ENCODE peak calls at places on chromosomes 12 and 14, in four cellular contexts. Z is HepG2, C is HCT116, V is H1. X is an unnamed sample.

GRCh38 chr12:55036326-55036725 is 16.6 kb downstream of the NEUROD4 start:
- DNase-seq in Z (no peak), V (no peak), C (no peak), X (no peak)

GRCh38 chr14:90681889-90682429 is 134.3 kb downstream of the TTC7B start:
- DNase-seq in V (no peak), Z (no peak), C (no peak), X (no peak)

GRCh38 chr12:24039113-24039525 is 89.6 kb upstream of the SOX5 start:
- DNase-seq in C (no peak), Z (peak), V (no peak), X (no peak)

GRCh38 chr14:28707814-28708213 is 58.8 kb upstream of the FOXG1 start:
- DNase-seq in C (no peak), Z (no peak), V (no peak), X (no peak)

GRCh38 chr12:122159879-122160278 is 14.1 kb downstream of the IL31 start:
- DNase-seq in V (no peak), Z (no peak), C (no peak), X (peak)

GRCh38 chr14:68873379-68873778 is 80.5 kb upstream of the ZFP36L1 start:
- DNase-seq in V (no peak), Z (no peak), C (no peak), X (no peak)

GRCh38 chr12:6667559-6668210 is 4.8 kb upstream of the ING4 start:
- DNase-seq in C (peak), Z (no peak), V (no peak), X (no peak)

GRCh38 chr12:64691227-64691792 is 67.9 kb downstream of the GNS start:
- DNase-seq in Z (no peak), V (no peak), C (no peak), X (no peak)

GRCh38 chr14:65846469-65846868 is 433.9 kb downstream of the FUT8 start:
- DNase-seq in Z (no peak), V (no peak), C (no peak), X (no peak)

GRCh38 chr12:11724888-11725310 is 75.4 kb downstream of the ETV6 start:
- DNase-seq in C (no peak), Z (no peak), V (no peak), X (no peak)

GRCh38 chr12:51362307-51362706 is 15.8 kb upstream of the CELA1 start:
- DNase-seq in C (no peak), V (no peak), Z (peak), X (no peak)

GRCh38 chr14:79783061-79783460 is 428.2 kb downstream of the DIO2 start:
- DNase-seq in V (no peak), Z (no peak), C (no peak), X (no peak)

GRCh38 chr14:72679106-72679505 is 214.8 kb downstream of the DPF3 start:
- DNase-seq in Z (no peak), V (no peak), C (no peak), X (no peak)

GRCh38 chr12:93740721-93741120 is 63.5 kb downstream of the CRADD start:
- DNase-seq in Z (no peak), C (no peak), V (no peak), X (no peak)

GRCh38 chr12:74782086-74782485 is 244.5 kb downstream of the ATXN7L3B start:
- DNase-seq in C (no peak), V (no peak), Z (no peak), X (no peak)

GRCh38 chr12:116975779-116976393 is 65.1 kb downstream of the FBXW8 start:
- DNase-seq in V (no peak), Z (no peak), C (no peak), X (no peak)

GRCh38 chr14:69904246-69904645 is 25.0 kb downstream of the SMOC1 start:
- DNase-seq in V (peak), C (no peak), Z (peak), X (no peak)
- TF ChIP-seq SRF in V (no peak), C (no peak), Z (no peak), X (no peak)

GRCh38 chr12:1642513-1642912 is 13.5 kb downstream of the WNT5B start:
- DNase-seq in V (no peak), Z (no peak), C (no peak), X (no peak)

GRCh38 chr12:1645819-1646218 is 16.8 kb downstream of the WNT5B start:
- DNase-seq in C (no peak), V (no peak), Z (no peak), X (no peak)

GRCh38 chr12:1644113-1644512 is 15.1 kb downstream of the WNT5B start:
- DNase-seq in Z (no peak), C (no peak), V (no peak), X (no peak)

GRCh38 chr12:1643056-1643455 is 14.0 kb downstream of the WNT5B start:
- DNase-seq in V (no peak), Z (no peak), C (no peak), X (no peak)

DNA sequence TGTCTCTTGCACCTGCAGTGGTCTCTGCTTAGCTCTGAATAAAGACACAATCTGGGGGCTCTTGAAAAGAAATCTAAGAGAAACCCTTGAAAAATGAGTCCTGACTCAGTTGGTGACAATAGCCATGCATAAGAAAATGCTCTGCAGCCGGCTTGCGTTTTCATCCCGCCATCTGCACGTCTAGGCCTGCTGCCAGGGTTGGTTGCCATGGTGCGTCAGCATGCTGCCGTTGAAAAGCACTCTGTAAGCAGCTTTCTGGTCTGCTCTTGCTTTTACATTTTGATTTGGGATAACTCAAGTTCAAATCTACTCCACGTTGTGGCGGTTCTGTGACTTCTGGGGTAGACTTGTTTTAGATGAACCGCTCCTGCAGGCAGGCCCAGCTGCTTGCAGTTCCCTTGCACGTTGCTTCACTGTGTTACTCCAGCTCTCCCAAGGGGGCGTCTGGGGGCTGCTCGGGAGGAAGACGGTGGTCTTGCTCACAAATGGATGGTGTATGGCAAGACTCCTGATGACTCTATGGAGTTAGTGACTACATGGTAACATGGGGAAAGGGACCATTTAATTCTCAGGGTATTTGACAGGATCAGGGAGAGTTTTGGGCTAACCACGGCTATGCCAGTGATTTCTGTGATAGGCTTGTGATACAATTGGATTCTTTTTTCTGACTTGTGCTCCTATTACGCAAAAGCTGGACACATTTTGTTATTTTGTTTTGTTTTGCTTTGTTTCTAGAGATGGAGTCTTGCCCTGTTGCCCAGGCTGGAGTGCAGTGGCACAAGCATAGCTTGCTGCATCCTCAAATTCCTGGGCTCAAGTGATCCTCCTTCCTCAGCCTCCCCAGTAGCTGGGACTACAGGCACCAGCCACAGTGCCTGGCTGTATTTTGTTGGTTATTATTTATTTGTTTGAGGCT is 15.8 kb downstream of the WNT5B start:
- DNase-seq in Z (no peak), C (no peak), V (no peak), X (no peak)
- TF ChIP-seq SRF in Z (no peak), C (no peak), V (no peak), X (no peak)

GRCh38 chr14:59630281-59630963 is 53.8 kb upstream of the CCDC175 start:
- DNase-seq in V (peak), Z (no peak), C (no peak), X (no peak)
- TF ChIP-seq SRF in V (no peak), Z (no peak), C (no peak), X (no peak)

DNA sequence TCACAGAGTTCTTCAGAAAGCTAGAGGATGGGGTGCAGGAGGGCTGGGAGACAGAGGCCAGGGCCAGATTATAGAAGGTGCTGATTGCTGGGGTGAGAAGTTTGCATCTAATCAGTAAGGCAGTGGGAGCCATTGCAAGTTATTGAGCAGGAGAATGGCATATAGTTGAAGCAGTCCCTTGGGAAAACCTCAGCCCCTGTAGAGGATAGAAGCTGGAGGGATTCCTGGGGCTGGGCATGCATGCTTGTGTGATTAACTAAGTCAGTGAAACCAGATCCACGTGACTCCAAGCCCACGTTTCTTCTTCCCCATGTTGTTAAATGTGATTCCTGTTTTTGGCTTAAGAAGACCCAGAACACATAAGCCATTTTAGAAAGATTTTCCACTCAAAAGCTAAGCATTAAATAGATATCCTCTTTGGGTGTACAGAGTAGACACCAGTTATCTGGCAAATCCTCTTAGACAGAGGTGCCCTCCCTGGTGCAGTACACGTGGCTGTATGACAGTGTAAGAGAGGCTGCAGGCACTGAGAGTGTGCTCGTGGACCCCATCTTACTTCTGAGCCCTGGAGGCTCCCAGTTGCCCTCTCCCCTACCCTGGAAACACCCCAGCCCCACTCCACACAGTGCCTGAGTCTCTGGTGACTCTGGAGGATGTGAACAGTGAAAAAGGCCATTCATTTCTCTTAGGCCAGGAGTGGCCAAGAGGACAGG is 3.2 kb downstream of the C14orf132 start:
- DNase-seq in C (no peak), Z (no peak), V (no peak), X (no peak)
- TF ChIP-seq SRF in C (no peak), Z (no peak), V (no peak), X (no peak)

GRCh38 chr12:79886917-79887519 is 47.9 kb downstream of the PPP1R12A start:
- DNase-seq in Z (peak), V (no peak), C (peak), X (peak)
- TF ChIP-seq SRF in Z (no peak), V (no peak), C (no peak), X (no peak)

GRCh38 chr12:58253663-58254062 is 312.3 kb downstream of the ATP23 start:
- DNase-seq in V (no peak), C (no peak), Z (no peak), X (no peak)
- TF ChIP-seq SRF in V (no peak), C (no peak), Z (no peak), X (no peak)

GRCh38 chr14:54652188-54652889 is 85.4 kb downstream of the SAMD4A start:
- DNase-seq in C (peak), V (no peak), Z (peak), X (no peak)
- TF ChIP-seq SRF in C (peak), V (no peak), Z (no peak), X (no peak)

DNA sequence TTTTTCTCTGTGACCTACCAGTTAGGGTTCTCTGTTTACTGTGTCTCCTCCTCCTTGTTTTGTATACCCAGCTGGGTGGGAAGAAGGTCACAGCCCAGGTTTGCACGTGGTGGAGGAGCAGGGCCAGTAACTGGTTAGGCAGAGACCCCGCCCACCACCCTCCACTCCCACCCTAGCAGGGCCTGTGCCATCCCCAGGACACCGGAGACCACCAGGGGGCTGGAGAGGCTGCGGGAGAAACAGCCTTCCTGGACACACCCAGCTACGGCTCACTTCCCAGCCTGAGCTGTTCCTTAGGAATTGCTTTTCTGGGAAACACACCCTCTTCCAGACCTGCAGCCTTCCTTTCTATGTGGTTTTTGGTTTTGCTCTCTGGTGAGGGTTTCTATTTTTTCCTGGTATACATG is 21.1 kb downstream of the BDKRB2 start:
- DNase-seq in C (no peak), Z (peak), V (peak), X (no peak)
- TF ChIP-seq SRF in C (no peak), Z (no peak), V (no peak), X (no peak)

DNA sequence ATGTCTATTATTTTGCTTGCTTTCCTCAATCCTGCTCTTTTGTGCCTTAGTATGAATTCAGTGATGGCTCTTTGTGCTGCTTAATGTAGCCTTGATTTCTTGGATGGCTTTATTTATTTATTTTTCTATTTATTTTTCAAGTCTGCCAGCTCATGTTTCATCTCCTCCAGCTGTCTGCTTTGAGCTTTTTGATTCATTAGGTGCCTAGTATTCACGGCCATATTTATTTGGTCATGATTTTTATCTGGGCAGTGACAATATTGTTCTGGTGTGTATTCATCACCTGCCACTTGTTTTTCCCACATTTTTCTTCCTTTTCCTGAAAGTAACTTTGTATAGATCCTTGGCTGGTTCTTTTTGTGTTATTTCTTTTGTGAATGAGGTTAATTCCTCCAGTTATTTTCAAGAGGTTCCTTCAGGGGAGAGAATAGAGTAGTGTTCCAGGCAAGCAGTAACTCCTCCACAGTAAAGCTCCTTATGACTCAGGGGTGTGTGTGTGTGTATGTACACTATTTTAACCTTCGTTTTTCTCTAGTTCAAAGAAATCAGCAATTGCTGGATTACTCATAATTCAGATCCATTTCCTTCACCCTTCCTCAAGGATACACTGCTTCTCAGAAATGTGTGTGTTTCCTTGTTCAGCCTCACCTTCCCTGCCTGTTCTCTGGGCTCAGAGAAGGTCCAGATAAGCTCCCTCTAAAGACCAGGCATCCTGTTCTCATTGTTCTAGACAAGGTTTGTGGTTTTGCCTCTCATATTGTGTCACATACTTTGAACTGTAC is 51.6 kb upstream of the PMCH start:
- DNase-seq in V (no peak), Z (no peak), C (no peak), X (peak)
- TF ChIP-seq SRF in V (no peak), Z (no peak), C (no peak), X (no peak)

X was measured in K562.